ENCODE peak calls at places on chromosomes 4 and X, in four cellular contexts. B is fibroblast of villous mesenchyme, X is GM10248, L is left lung. E is an unnamed sample.

GRCh38 chr4:18616720-18617119 is 595.2 kb upstream of the LCORL start:
- DNase-seq in X (no peak), B (no peak), L (no peak), E (no peak)

GRCh38 chrX:152635941-152636340 is 1.8 kb upstream of the GABRQ start:
- DNase-seq in L (no peak), B (peak; percentile 55), X (no peak), E (no peak)

GRCh38 chr4:167032876-167033275 is 201.4 kb downstream of the SPOCK3 start:
- DNase-seq in X (no peak), B (peak; percentile 37), L (no peak), E (no peak)

GRCh38 chr4:140764785-140765392 is 8.7 kb upstream of the TBC1D9 start:
- DNase-seq in X (no peak), L (no peak), B (no peak), E (no peak)

GRCh38 chr4:5789141-5789540 is 78.1 kb downstream of the EVC start:
- DNase-seq in L (no peak), X (no peak), B (no peak), E (peak; percentile 55)

GRCh38 chr4:150948710-150949109 is 66.4 kb downstream of the LRBA start:
- DNase-seq in B (no peak), L (no peak), X (no peak), E (no peak)

GRCh38 chr4:76199664-76200211 is 13.9 kb downstream of the SCARB2 start:
- DNase-seq in X (peak; percentile 60), L (no peak), B (peak; percentile 38), E (no peak)

GRCh38 chr4:61202100-61202637 is 2.0 kb downstream of the ADGRL3 start:
- DNase-seq in B (no peak), L (peak; percentile 83), X (peak; percentile 9), E (peak; percentile 90)

GRCh38 chr4:140176735-140177134 is 22.8 kb upstream of the MAML3 start:
- DNase-seq in X (no peak), B (peak; percentile 38), L (no peak), E (no peak)

GRCh38 chrX:47878198-47878597 is 41.5 kb downstream of the ZNF81 start:
- DNase-seq in X (no peak), B (no peak), L (no peak), E (no peak)

GRCh38 chr4:99400831-99401230 is 34.3 kb downstream of the ADH7 start:
- DNase-seq in L (no peak), B (no peak), X (no peak), E (no peak)

GRCh38 chr4:172514011-172514410 is 654.6 kb upstream of the GALNT7 start:
- DNase-seq in L (no peak), X (no peak), B (no peak), E (no peak)

GRCh38 chrX:48541140-48541814 is 1.8 kb downstream of the TBC1D25 start:
- DNase-seq in B (no peak), L (no peak), X (no peak), E (no peak)

GRCh38 chr4:88219099-88219498 is 60.7 kb upstream of the ABCG2 start:
- DNase-seq in L (no peak), B (peak; percentile 73), X (peak; percentile 46), E (no peak)

GRCh38 chrX:103794117-103794516 is 17.5 kb downstream of the PLP1 start:
- DNase-seq in L (no peak), B (no peak), X (no peak), E (no peak)

GRCh38 chr4:41852229-41852628 is 83.0 kb upstream of the TMEM33 start:
- DNase-seq in B (no peak), X (no peak), L (no peak), E (no peak)

GRCh38 chr4:153137168-153137567 is 67.1 kb upstream of the TRIM2 start:
- DNase-seq in L (no peak), X (no peak), B (peak; percentile 70), E (no peak)

GRCh38 chr4:136863756-136864155 is 668.5 kb downstream of the PCDH18 start:
- DNase-seq in X (no peak), B (no peak), L (no peak), E (no peak)

GRCh38 chr4:80183196-80184052 is 13.9 kb upstream of the PRDM8 start:
- DNase-seq in B (peak; percentile 20), X (no peak), L (no peak), E (no peak)

GRCh38 chr4:26687728-26688127 is 103.8 kb downstream of the TBC1D19 start:
- DNase-seq in B (peak; percentile 43), X (no peak), L (no peak), E (no peak)

GRCh38 chr4:128979934-128980333 is 113.4 kb downstream of the SCLT1 start:
- DNase-seq in L (no peak), X (no peak), B (peak; percentile 69), E (no peak)

GRCh38 chrX:124257924-124258706 is 74.3 kb upstream of the TEX13D start:
- DNase-seq in X (no peak), B (no peak), L (no peak), E (no peak)

GRCh38 chr4:127141857-127142256 is 490.9 kb upstream of the INTU start:
- DNase-seq in X (no peak), B (peak; percentile 88), L (no peak), E (no peak)

GRCh38 chr4:141802324-141802723 is 165.9 kb downstream of the IL15 start:
- DNase-seq in X (no peak), B (peak; percentile 14), L (no peak), E (no peak)

GRCh38 chr4:2934077-2934812 is 29.0 kb downstream of the NOP14 start:
- DNase-seq in L (peak; percentile 91), B (peak; percentile 72), X (peak; percentile 59), E (peak; percentile 76)

GRCh38 chrX:15952212-15952611 is 97.6 kb upstream of the AP1S2 start:
- DNase-seq in B (no peak), L (no peak), X (no peak), E (no peak)

GRCh38 chrX:19005909-19006308 is 22.0 kb upstream of the PHKA2 start:
- DNase-seq in L (no peak), X (no peak), B (no peak), E (no peak)

GRCh38 chr4:141645611-141646340 is 9.4 kb downstream of the IL15 start:
- DNase-seq in X (no peak), L (no peak), B (peak; percentile 53), E (no peak)

GRCh38 chr4:188722911-188723310 is 583.7 kb downstream of the TRIML1 start:
- DNase-seq in X (no peak), L (no peak), B (no peak), E (no peak)

GRCh38 chr4:188714907-188715306 is 575.7 kb downstream of the TRIML1 start:
- DNase-seq in X (no peak), B (peak; percentile 34), L (no peak), E (no peak)

GRCh38 chr4:188714488-188714887 is 575.2 kb downstream of the TRIML1 start:
- DNase-seq in X (no peak), B (no peak), L (no peak), E (no peak)

GRCh38 chr4:188719794-188720193 is 580.6 kb downstream of the TRIML1 start:
- DNase-seq in L (no peak), B (no peak), X (no peak), E (no peak)
- TF ChIP-seq CTCF in L (no peak), B (peak; percentile 22), X (no peak), E (peak; percentile 65)

GRCh38 chr4:82780398-82781231 is 18.0 kb downstream of the SCD5 start:
- DNase-seq in X (no peak), L (peak; percentile 82), B (peak; percentile 32), E (no peak)
- TF ChIP-seq CTCF in X (no peak), L (no peak), B (no peak), E (peak; percentile 44)

DNA sequence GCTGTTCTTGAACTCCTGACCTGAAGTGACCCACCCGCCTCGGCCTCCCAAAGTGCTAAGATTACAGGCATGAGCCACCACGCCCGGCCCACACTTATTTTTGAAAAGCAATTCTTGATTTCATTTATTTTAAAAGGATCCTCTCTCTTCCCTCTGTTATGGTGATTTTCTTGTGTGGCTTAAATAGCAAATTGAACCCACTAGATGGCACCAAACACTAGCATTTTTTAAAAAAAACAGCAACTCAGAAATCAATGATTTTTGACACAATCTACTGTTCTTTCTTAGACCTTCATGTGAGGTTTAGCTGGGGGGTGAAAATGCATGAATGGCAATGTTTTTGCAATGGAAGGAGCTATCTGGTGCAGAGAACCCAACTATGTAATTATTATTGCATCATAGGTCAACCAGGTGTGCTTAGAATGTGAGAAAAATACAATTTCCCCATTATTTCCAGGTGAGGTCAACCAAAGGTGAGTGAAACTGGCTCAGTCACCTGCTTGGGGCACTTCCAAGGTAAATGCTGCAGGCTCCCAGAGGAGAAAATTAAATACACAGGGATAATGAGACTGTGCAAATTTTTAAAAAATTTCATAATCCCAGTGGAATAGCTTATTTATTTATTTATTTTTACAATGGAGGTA is 226.6 kb upstream of the PRKX start:
- DNase-seq in L (no peak), X (peak; percentile 28), B (peak; percentile 16), E (no peak)
- TF ChIP-seq CTCF in L (peak; percentile 25), X (peak; percentile 42), B (peak; percentile 39), E (peak; percentile 86)

GRCh38 chrX:54439967-54440871 is at the start of gene TSR2:
- DNase-seq in B (peak; percentile 86), L (peak; percentile 89), X (peak; percentile 77), E (peak; percentile 96)
- TF ChIP-seq CTCF in B (no peak), L (no peak), X (peak; percentile 23), E (peak; percentile 75)

DNA sequence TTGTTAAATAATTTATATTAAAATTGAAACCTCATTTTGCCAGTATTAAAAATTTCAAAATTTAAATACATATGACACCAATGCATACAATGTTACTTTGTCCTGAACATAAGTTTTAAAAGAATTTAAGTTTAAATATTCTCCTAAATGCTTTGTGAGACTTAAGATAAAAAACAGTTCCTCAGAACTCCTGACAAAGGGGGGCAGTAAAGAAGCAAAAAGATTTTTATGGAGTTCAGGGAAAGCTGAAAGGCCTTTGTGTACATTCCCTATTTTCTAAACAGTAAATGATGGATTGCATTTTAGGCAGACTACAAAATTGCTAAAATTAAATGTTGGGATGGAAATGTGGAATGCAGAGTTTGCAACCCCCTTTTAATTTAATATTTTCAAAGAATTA is 81.8 kb downstream of the SNCA start:
- DNase-seq in X (no peak), L (no peak), B (peak; percentile 31), E (no peak)
- TF ChIP-seq CTCF in X (no peak), L (no peak), B (peak; percentile 25), E (peak; percentile 51)

DNA sequence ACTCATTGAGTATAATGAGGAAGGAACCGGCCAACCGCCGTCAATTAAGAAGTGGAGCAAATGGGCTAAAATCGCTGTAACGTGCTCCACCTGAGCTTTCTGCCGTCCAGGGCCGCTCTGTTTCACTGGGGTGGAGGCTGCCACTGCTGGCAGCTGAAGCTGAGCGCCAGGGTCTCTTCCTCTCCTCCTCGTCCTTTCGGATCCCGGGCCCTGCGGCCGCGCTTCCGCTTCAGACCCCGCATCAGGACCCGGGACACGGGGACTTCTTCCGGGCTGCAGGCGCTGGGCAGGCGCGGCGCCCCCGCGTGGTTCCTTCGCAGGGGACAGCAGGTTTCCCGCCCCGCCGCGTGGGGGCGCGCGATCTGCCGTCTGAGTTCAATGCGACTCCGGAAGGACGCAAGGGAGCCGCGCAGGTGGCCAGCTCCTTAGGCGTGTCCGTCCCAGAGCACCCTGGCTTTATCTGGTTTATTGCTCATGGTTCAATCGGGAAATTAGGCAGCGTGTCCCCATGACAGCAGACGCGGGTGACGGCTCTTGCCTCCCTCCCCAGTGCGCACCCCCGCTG is 519.8 kb downstream of the TRIML1 start:
- DNase-seq in X (no peak), L (peak; percentile 79), B (peak; percentile 1), E (no peak)
- TF ChIP-seq CTCF in X (no peak), L (no peak), B (peak; percentile 40), E (no peak)

GRCh38 chr4:51842554-51843308 is at the start of gene DCUN1D4:
- DNase-seq in L (peak; percentile 100), B (peak; percentile 100), X (peak; percentile 100), E (peak; percentile 100)
- TF ChIP-seq CTCF in L (peak; percentile 23), B (peak; percentile 36), X (no peak), E (peak; percentile 62)